ENCODE peak calls at places on chromosomes 5 and 9, in nine cellular contexts. P is A549, K is stomach, U is SK-N-SH, L is sigmoid colon, M is suprapubic skin, R is ovary, C is transverse colon, W is GM12878. E is an unnamed sample.

GRCh38 chr9:127036437-127036836 is 86.0 kb downstream of the ANGPTL2 start:
- DNase-seq in K (no peak), P (no peak), U (no peak), R (no peak), M (no peak), C (no peak), L (no peak), W (no peak), E (no peak)

GRCh38 chr9:105994970-105995369 is 300.6 kb downstream of the TMEM38B start:
- DNase-seq in K (no peak), M (no peak), W (no peak), P (peak), R (no peak), U (no peak), C (no peak), L (no peak), E (no peak)

GRCh38 chr5:136309376-136309775 is 56.0 kb downstream of the TRPC7 start:
- DNase-seq in L (no peak), R (no peak), U (no peak), P (no peak), K (no peak), M (no peak), W (no peak), C (no peak), E (no peak)

GRCh38 chr5:1312993-1313833 is 18.3 kb upstream of the TERT start:
- DNase-seq in U (no peak), M (peak), L (peak), P (no peak), R (no peak), C (peak), W (peak), K (peak), E (no peak)

GRCh38 chr9:110579763-110580255 is 268 bp upstream of the SVEP1 start:
- DNase-seq in L (peak), M (peak), U (peak), K (no peak), C (no peak), R (no peak), P (no peak), W (no peak), E (peak)

GRCh38 chr5:40453689-40454088 is 226.0 kb upstream of the PTGER4 start:
- DNase-seq in U (no peak), K (no peak), P (no peak), L (no peak), R (no peak), W (no peak), C (no peak), M (no peak), E (no peak)

GRCh38 chr5:31569065-31569464 is 37.0 kb downstream of the C5orf22 start:
- DNase-seq in R (no peak), W (no peak), M (no peak), C (no peak), U (no peak), P (no peak), L (no peak), K (no peak), E (no peak)

GRCh38 chr5:142521706-142522105 is 164.2 kb downstream of the FGF1 start:
- DNase-seq in C (no peak), M (no peak), L (no peak), W (no peak), K (no peak), P (no peak), R (no peak), U (no peak), E (no peak)

GRCh38 chr5:153742071-153742470 is 251.6 kb downstream of the GRIA1 start:
- DNase-seq in C (no peak), L (no peak), U (no peak), R (no peak), K (no peak), W (no peak), M (no peak), P (no peak), E (no peak)

GRCh38 chr9:70021026-70021571 is 22.5 kb upstream of the MAMDC2 start:
- DNase-seq in R (no peak), L (no peak), K (peak), C (no peak), M (no peak), U (no peak), P (no peak), W (no peak), E (no peak)

GRCh38 chr9:37986771-37987258 is 82.2 kb downstream of the SHB start:
- DNase-seq in L (no peak), M (no peak), K (no peak), W (no peak), C (no peak), U (no peak), P (no peak), R (no peak), E (no peak)

GRCh38 chr9:76717611-76718010 is 46.6 kb upstream of the PCA3 start:
- DNase-seq in M (no peak), L (no peak), W (no peak), P (no peak), R (no peak), K (no peak), U (no peak), C (no peak), E (no peak)

GRCh38 chr9:6408320-6408719 is 4.7 kb upstream of the UHRF2 start:
- DNase-seq in M (no peak), U (no peak), C (no peak), P (no peak), L (no peak), K (no peak), W (no peak), R (no peak), E (no peak)

GRCh38 chr9:127308559-127309429 is 44.2 kb downstream of the GARNL3 start:
- DNase-seq in M (no peak), W (no peak), R (no peak), K (no peak), C (no peak), P (peak), L (no peak), U (peak), E (no peak)

GRCh38 chr5:140344683-140345423 is 1.6 kb downstream of the HBEGF start:
- DNase-seq in U (no peak), P (no peak), L (no peak), M (no peak), C (peak), R (no peak), W (no peak), K (peak), E (no peak)

GRCh38 chr9:4955836-4956235 is 29.2 kb upstream of the JAK2 start:
- DNase-seq in L (no peak), W (no peak), C (no peak), M (no peak), P (peak), K (no peak), R (no peak), U (no peak), E (no peak)

GRCh38 chr9:19583890-19584289 is 175.1 kb downstream of the ACER2 start:
- DNase-seq in K (no peak), P (no peak), R (no peak), L (no peak), U (no peak), W (no peak), C (no peak), M (no peak), E (no peak)

GRCh38 chr5:113546711-113547159 is 33.2 kb downstream of the YTHDC2 start:
- DNase-seq in K (no peak), M (no peak), P (no peak), R (no peak), W (no peak), L (no peak), C (no peak), U (no peak), E (no peak)

GRCh38 chr9:77817590-77818311 is 169.6 kb upstream of the GNA14 start:
- DNase-seq in U (no peak), L (no peak), K (no peak), C (no peak), P (no peak), W (no peak), M (no peak), R (no peak), E (no peak)

GRCh38 chr5:9408964-9409363 is 136.9 kb downstream of the SEMA5A start:
- DNase-seq in P (no peak), M (no peak), W (no peak), R (no peak), C (no peak), K (no peak), U (no peak), L (no peak), E (no peak)

GRCh38 chr9:131418143-131419028 is 24.5 kb downstream of the PRRC2B start:
- DNase-seq in P (no peak), C (peak), W (no peak), L (no peak), M (no peak), U (no peak), R (no peak), K (peak), E (no peak)

GRCh38 chr9:131397100-131397790 is 3.4 kb downstream of the PRRC2B start:
- DNase-seq in C (no peak), U (no peak), K (peak), M (no peak), W (no peak), P (no peak), L (no peak), R (no peak), E (no peak)

GRCh38 chr9:93057024-93057702 is 1.3 kb upstream of the SUSD3 start:
- DNase-seq in P (no peak), U (no peak), R (peak), W (no peak), K (no peak), L (no peak), M (no peak), C (no peak), E (no peak)

GRCh38 chr9:98009926-98010325 is 26.8 kb downstream of the ANP32B start:
- DNase-seq in U (no peak), C (no peak), M (no peak), R (no peak), K (no peak), W (no peak), L (no peak), P (no peak), E (no peak)

GRCh38 chr5:115068239-115069086 is 101.2 kb downstream of the TRIM36 start:
- DNase-seq in M (no peak), U (no peak), L (no peak), W (peak), P (peak), C (no peak), K (no peak), R (no peak), E (no peak)

GRCh38 chr5:80917596-80917995 is 42.6 kb upstream of the RASGRF2 start:
- DNase-seq in L (no peak), P (no peak), U (no peak), W (no peak), M (no peak), K (no peak), C (no peak), R (no peak), E (no peak)

GRCh38 chr9:134899168-134899567 is 18.5 kb downstream of the FCN1 start:
- DNase-seq in W (no peak), R (no peak), C (no peak), K (no peak), P (no peak), U (no peak), M (no peak), L (no peak), E (no peak)

GRCh38 chr9:32877103-32877502 is 93.8 kb downstream of the TMEM215 start:
- DNase-seq in M (no peak), C (no peak), U (no peak), L (no peak), R (no peak), W (no peak), P (no peak), K (no peak), E (no peak)

GRCh38 chr5:143205879-143206193 is 197.7 kb downstream of the NR3C1 start:
- DNase-seq in C (no peak), U (no peak), P (no peak), K (no peak), M (no peak), L (no peak), R (no peak), W (no peak), E (no peak)

GRCh38 chr5:115298811-115299210 is 2.4 kb upstream of the CCDC112 start:
- DNase-seq in L (no peak), K (no peak), P (peak), W (no peak), C (no peak), U (no peak), M (no peak), R (no peak), E (no peak)

GRCh38 chr9:109297899-109298298 is 23.0 kb downstream of the EPB41L4B start:
- DNase-seq in C (no peak), U (no peak), W (no peak), R (no peak), M (no peak), L (no peak), P (peak), K (no peak), E (no peak)

GRCh38 chr5:138544171-138545134 is 1.4 kb upstream of the ETF1 start:
- DNase-seq in C (peak), L (peak), M (no peak), R (peak), W (no peak), K (no peak), P (no peak), U (no peak), E (no peak)

GRCh38 chr9:121359358-121360294 is 10.4 kb downstream of the STOM start:
- DNase-seq in K (no peak), R (no peak), W (no peak), L (no peak), M (no peak), C (no peak), P (no peak), U (no peak), E (no peak)

GRCh38 chr5:109917966-109918365 is 228.2 kb downstream of the MAN2A1 start:
- DNase-seq in U (no peak), C (no peak), L (no peak), R (no peak), M (no peak), W (no peak), P (no peak), K (no peak), E (no peak)

GRCh38 chr5:31471916-31472315 is 60.0 kb downstream of the DROSHA start:
- DNase-seq in W (no peak), R (no peak), K (no peak), U (no peak), C (no peak), P (no peak), M (no peak), L (no peak), E (no peak)

GRCh38 chr9:86093788-86094555 is 5.4 kb downstream of the GOLM1 start:
- DNase-seq in K (peak), M (no peak), C (peak), U (no peak), W (peak), R (no peak), L (no peak), P (peak), E (no peak)

GRCh38 chr9:5626727-5627634 is 1.9 kb upstream of the RIC1 start:
- DNase-seq in W (peak), P (peak), C (peak), K (no peak), M (no peak), U (peak), L (no peak), R (no peak), E (peak)

GRCh38 chr5:147893820-147894219 is 12.5 kb downstream of the C5orf46 start:
- DNase-seq in U (no peak), P (no peak), L (no peak), R (no peak), C (no peak), W (no peak), K (no peak), M (no peak), E (no peak)

GRCh38 chr5:148984333-148984732 is 78.5 kb downstream of the SH3TC2 start:
- DNase-seq in L (no peak), K (no peak), U (no peak), R (no peak), M (no peak), C (no peak), W (no peak), P (peak), E (no peak)

DNA sequence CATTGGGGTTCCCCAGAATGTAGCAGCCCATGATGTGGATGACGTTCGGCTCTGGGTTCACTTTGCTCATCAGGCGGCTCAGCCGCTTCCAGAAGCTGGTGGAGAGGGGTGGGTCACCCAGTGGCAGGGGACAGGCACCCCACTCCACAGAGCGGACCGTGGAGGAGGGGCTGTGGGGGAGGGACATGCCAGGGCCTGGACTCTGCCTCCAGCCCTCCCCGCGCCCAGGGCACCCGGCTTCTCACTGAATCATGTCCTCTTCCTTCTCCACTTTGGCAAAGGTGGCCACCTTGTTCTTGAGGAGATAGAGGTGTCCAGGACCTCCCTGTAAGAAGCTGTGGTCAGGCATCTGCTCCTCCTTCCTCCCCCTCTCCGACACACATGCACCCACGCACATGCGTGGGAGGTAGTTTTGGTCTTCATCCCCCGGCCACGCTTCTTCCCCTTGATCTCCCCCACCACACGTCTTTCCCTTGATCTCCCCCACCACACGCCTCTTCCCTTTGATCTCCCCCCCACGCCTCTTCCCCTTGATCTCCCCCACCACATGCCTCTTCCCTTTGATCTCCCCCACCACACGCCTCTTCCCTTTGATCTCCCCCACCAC is 8.9 kb upstream of the ENTPD8 start:
- DNase-seq in P (no peak), M (peak), R (peak), K (no peak), C (peak), L (no peak), W (no peak), U (no peak), E (no peak)
- H3K4me3 ChIP-seq in P (no peak), M (no peak), R (no peak), K (no peak), C (no peak), L (no peak), W (no peak), U (no peak), E (no peak)

GRCh38 chr9:21031091-21031817 is at the start of gene HACD4:
- DNase-seq in U (peak), R (peak), W (peak), L (peak), P (peak), K (peak), C (peak), M (peak), E (peak)
- TF ChIP-seq EP300 in U (no peak), R (no peak), W (no peak), L (no peak), P (no peak), K (no peak), C (no peak), M (no peak), E (no peak)

GRCh38 chr5:10854526-10855277 is 93.7 kb upstream of the DAP start:
- DNase-seq in C (peak), L (no peak), M (no peak), W (no peak), P (no peak), R (no peak), U (no peak), K (no peak), E (peak)

GRCh38 chr5:10857333-10857723 is 96.3 kb upstream of the DAP start:
- DNase-seq in K (no peak), W (no peak), C (no peak), L (no peak), M (no peak), P (no peak), U (no peak), R (no peak), E (no peak)

GRCh38 chr5:10858307-10858706 is 97.3 kb upstream of the DAP start:
- DNase-seq in U (no peak), P (no peak), R (no peak), M (no peak), C (no peak), L (no peak), K (no peak), W (no peak), E (no peak)

GRCh38 chr5:10856071-10856470 is 95.0 kb upstream of the DAP start:
- DNase-seq in K (no peak), P (no peak), W (no peak), U (no peak), C (no peak), L (no peak), R (no peak), M (no peak), E (no peak)

DNA sequence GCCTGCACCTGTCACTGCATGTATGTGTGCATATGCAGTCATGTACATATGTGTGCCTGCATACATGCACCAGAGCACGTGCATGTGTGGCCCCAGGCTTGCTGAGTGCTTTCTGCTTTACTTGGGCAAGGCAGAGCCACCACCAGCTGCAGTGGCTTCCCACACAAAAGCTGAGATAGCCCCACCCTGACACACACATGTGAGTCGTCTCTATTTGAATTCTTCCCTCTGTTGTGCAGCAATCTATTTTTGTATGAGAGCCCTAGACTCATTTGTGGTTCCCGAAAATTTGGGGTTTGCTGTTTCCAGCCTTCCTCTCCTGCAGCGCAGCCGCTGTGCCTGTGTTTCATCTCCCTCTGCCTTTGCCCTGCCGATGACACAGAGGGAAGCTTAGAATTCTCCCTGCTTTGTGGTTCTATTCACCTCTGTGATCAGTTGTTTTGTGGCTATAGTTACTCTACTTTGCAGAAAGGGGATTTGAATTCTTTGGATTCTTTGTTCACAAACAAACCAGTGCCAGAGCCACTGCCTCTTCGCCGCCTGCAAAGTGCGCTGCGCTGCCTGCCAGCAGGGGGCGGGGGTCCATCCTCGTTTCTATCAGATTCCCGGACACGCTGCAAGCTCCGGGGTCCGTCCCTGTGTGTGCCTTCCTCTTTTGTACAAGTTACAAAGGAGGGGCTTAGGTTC is 95.8 kb upstream of the DAP start:
- DNase-seq in P (peak), L (no peak), R (peak), W (no peak), K (peak), M (no peak), C (peak), U (peak), E (peak)
- H3K4me3 ChIP-seq in P (no peak), L (no peak), R (no peak), W (no peak), K (no peak), M (no peak), C (no peak), U (peak), E (no peak)

GRCh38 chr5:68662804-68663307 is 431.0 kb upstream of the SLC30A5 start:
- DNase-seq in R (no peak), M (no peak), K (no peak), P (no peak), W (no peak), C (no peak), U (no peak), L (no peak), E (no peak)
- TF ChIP-seq EP300 in R (no peak), M (no peak), K (no peak), P (no peak), W (no peak), C (no peak), U (no peak), L (no peak), E (no peak)

DNA sequence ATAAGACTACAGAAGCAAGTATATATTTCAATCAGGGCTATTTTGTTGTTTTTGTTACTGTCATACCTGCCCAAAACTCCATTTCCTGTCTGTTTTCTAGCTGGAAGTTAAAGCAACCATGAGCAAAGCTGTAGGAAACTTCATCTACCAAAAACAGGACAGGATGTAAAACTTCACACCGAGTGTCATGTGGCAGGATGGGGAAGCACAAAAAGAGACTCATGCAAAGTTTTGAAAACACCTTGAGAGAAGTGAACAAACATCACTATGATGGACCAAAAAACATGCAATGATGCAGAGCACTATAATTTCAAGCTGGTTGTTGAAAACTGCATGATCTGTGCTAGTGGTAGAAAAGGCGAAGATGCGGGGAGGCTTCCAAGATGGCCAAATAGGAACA is 6.3 kb upstream of the GZMA start:
- DNase-seq in R (no peak), M (no peak), K (no peak), P (no peak), L (no peak), C (no peak), U (no peak), W (no peak), E (no peak)
- H3K4me3 ChIP-seq in R (no peak), M (no peak), K (no peak), P (no peak), L (no peak), C (no peak), U (no peak), W (no peak), E (no peak)

E was measured in tibial nerve.